ENCODE peak calls at places on chromosomes 6 and 20, in six cellular contexts. E is fibroblast of lung, N is neural progenitor cell, V is pancreas, T is breast epithelium, X is gastrocnemius medialis. H is an unnamed sample. For H3K4me1, the result is how much of the 10 kb centered on the place peaks cover.

GRCh38 chr6:38436726-38437465 is 202.8 kb downstream of the BTBD9 start:
- DNase-seq in E (peak), V (no peak), N (peak), T (no peak), X (no peak), H (no peak)

GRCh38 chr6:87105823-87106222 is 10.9 kb upstream of the CGA start:
- DNase-seq in V (no peak), T (no peak), X (no peak), E (peak), N (no peak), H (no peak)

GRCh38 chr6:79625746-79626145 is 5.4 kb upstream of the SH3BGRL2 start:
- DNase-seq in N (no peak), X (no peak), T (no peak), V (no peak), E (no peak), H (no peak)

GRCh38 chr6:14211596-14211961 is 94.0 kb downstream of the CD83 start:
- DNase-seq in X (peak), E (peak), T (no peak), N (peak), V (peak), H (peak)

GRCh38 chr6:150354754-150355571 is 13.8 kb upstream of the IYD start:
- DNase-seq in X (no peak), T (no peak), E (peak), V (no peak), N (no peak), H (no peak)

GRCh38 chr6:51028271-51028670 is 209.6 kb downstream of the TFAP2B start:
- DNase-seq in X (no peak), V (no peak), E (peak), T (no peak), N (no peak), H (no peak)

GRCh38 chr6:42359021-42359420 is 92.7 kb downstream of the TRERF1 start:
- DNase-seq in X (no peak), T (no peak), E (no peak), N (no peak), V (no peak), H (no peak)

GRCh38 chr20:48808382-48809034 is 19.3 kb downstream of the PREX1 start:
- DNase-seq in V (no peak), X (no peak), N (no peak), E (no peak), T (no peak), H (no peak)

GRCh38 chr20:54208492-54209044 is 681 bp downstream of the PFDN4 start:
- DNase-seq in X (no peak), N (peak), E (peak), T (no peak), V (no peak), H (no peak)

GRCh38 chr6:38933426-38933825 is 115.2 kb upstream of the GLP1R start:
- DNase-seq in T (no peak), E (no peak), X (no peak), V (no peak), N (no peak), H (peak)

GRCh38 chr20:676315-676937 is 824 bp upstream of the SCRT2 start:
- DNase-seq in V (peak), E (no peak), N (peak), X (no peak), T (no peak), H (no peak)

GRCh38 chr20:36854343-36855240 is 21.3 kb upstream of the TLDC2 start:
- DNase-seq in T (no peak), X (no peak), N (no peak), V (no peak), E (no peak), H (peak)

GRCh38 chr6:3001773-3002293 is 2.1 kb downstream of the NQO2 start:
- DNase-seq in N (peak), V (no peak), E (peak), X (peak), T (no peak), H (peak)

GRCh38 chr6:116017546-116018276 is 43.0 kb downstream of the FRK start:
- DNase-seq in N (no peak), T (no peak), X (no peak), V (no peak), E (no peak), H (no peak)

GRCh38 chr6:149723771-149724417 is 6.0 kb upstream of the LATS1 start:
- DNase-seq in V (no peak), E (peak), X (peak), N (peak), T (no peak), H (peak)

GRCh38 chr20:37363221-37364012 is 17.5 kb downstream of the SRC start:
- DNase-seq in E (no peak), V (no peak), X (no peak), T (no peak), N (no peak), H (no peak)

GRCh38 chr20:62906209-62906608 is 20.1 kb downstream of the DIDO1 start:
- DNase-seq in X (peak), E (no peak), V (no peak), T (no peak), N (no peak), H (no peak)

GRCh38 chr6:131979515-131980337 is 28.6 kb upstream of the CCN2 start:
- DNase-seq in X (no peak), V (no peak), T (no peak), N (no peak), E (peak), H (no peak)

GRCh38 chr6:960356-960755 is 267.4 kb upstream of the EXOC2 start:
- DNase-seq in X (no peak), V (no peak), N (peak), T (no peak), E (peak), H (no peak)

GRCh38 chr6:155291291-155291690 is 23.0 kb downstream of the TFB1M start:
- DNase-seq in V (no peak), T (no peak), N (no peak), X (no peak), E (no peak), H (no peak)

GRCh38 chr6:138093632-138094031 is 13.6 kb downstream of the PERP start:
- DNase-seq in V (no peak), N (no peak), T (no peak), X (no peak), E (no peak), H (no peak)

GRCh38 chr6:154605207-154605877 is 94.9 kb upstream of the CNKSR3 start:
- DNase-seq in T (no peak), X (no peak), N (no peak), V (no peak), E (peak), H (no peak)

GRCh38 chr6:1624071-1624847 is 14.5 kb downstream of the FOXC1 start:
- DNase-seq in E (no peak), N (peak), V (no peak), X (no peak), T (no peak), H (no peak)

GRCh38 chr6:158910484-158911075 is 89.4 kb downstream of the RSPH3 start:
- DNase-seq in V (no peak), E (peak), X (no peak), T (no peak), N (peak), H (peak)

GRCh38 chr6:132100388-132100990 is 149.3 kb upstream of the CCN2 start:
- DNase-seq in V (no peak), E (no peak), T (no peak), X (no peak), N (no peak), H (no peak)

GRCh38 chr6:113540491-113540890 is 316.7 kb upstream of the MARCKS start:
- DNase-seq in E (peak), V (no peak), X (no peak), T (no peak), N (no peak), H (no peak)

GRCh38 chr6:31187780-31188194 is 17.3 kb upstream of the POU5F1 start:
- DNase-seq in T (no peak), V (no peak), E (no peak), N (no peak), X (no peak), H (peak)

GRCh38 chr6:31125162-31125561 is 4.9 kb upstream of the CDSN start:
- DNase-seq in T (peak), X (no peak), E (peak), N (no peak), V (peak), H (peak)

GRCh38 chr6:51019785-51020184 is 201.1 kb downstream of the TFAP2B start:
- DNase-seq in T (no peak), N (no peak), X (no peak), V (no peak), E (no peak), H (no peak)

GRCh38 chr6:118786696-118787453 is 107.1 kb upstream of the ASF1A start:
- DNase-seq in V (no peak), T (no peak), E (no peak), N (no peak), X (no peak), H (no peak)

GRCh38 chr6:145863988-145864616 is 49.5 kb upstream of the FBXO30 start:
- DNase-seq in X (no peak), E (no peak), T (no peak), V (no peak), N (no peak), H (no peak)

GRCh38 chr6:53869964-53870363 is 75.2 kb downstream of the LRRC1 start:
- DNase-seq in T (no peak), N (no peak), V (no peak), E (no peak), X (no peak), H (no peak)

DNA sequence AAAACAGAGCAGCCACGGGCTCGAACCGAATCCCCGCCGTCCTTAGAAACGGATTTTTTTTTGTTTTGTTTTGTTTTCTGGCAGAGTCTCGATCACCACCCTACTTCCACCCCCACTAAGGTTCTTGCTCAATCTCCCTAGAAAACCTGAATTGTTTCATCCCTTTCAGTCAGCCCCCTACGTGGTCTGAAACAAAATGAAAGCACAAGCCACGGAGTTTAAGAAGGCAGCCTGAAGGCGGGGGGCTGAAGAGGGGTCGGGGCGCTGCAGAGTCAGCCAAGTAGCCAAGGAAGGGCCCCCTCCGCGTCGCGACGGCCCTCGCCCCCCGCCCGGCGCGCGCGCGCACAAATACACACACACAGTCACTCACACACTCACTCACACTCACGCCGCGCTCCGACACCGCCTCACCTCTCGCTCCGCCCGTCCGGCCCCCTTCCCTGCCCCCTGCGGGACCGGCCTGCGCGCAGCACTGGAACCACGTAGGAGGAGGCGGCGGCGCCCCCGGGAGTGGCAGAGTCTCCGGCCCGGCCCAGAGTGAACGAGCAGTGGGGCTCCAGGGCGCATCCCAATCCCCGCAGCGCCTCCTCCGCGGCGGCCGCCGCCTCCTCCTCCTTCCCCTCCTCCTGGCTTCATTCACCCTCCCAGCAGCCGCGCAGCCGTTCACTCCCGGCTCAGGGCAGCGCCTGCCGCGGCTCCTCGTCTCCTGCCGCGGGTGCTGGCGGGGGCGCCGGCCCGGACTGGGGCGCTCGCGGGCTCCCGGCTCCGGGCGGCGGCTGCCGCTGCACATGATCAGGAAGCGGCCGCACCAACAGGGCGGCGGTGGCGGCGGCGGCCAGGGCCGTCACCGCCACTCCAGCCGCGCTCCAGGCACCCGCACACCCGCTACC is 1.4 kb downstream of the ATXN1 start:
- DNase-seq in E (peak), V (peak), N (peak), T (peak), X (peak), H (peak)
- H3K4me1 ChIP-seq in E (under half), V (under half), N (under half), T (under half), X (under half), H (under half)

GRCh38 chr6:166173292-166173951 is 5.8 kb upstream of the TBXT start:
- DNase-seq in T (no peak), N (peak), X (no peak), E (no peak), V (no peak), H (peak)
- H3K4me3 ChIP-seq in T (no peak), N (no peak), X (no peak), E (no peak), V (no peak), H (no peak)

GRCh38 chr6:28721372-28721771 is 195.7 kb downstream of the GPX5 start:
- DNase-seq in N (no peak), T (no peak), E (no peak), V (no peak), X (no peak), H (no peak)

GRCh38 chr6:28725274-28725809 is 198.4 kb downstream of the TRIM27 start:
- DNase-seq in N (no peak), T (no peak), E (no peak), X (no peak), V (no peak), H (no peak)

GRCh38 chr6:28724395-28724794 is 198.7 kb downstream of the GPX5 start:
- DNase-seq in E (no peak), V (no peak), X (no peak), T (no peak), N (no peak), H (no peak)

GRCh38 chr6:28720357-28721231 is 194.9 kb downstream of the GPX5 start:
- DNase-seq in E (no peak), N (no peak), T (no peak), X (no peak), V (no peak), H (no peak)

GRCh38 chr6:28719275-28719940 is 193.7 kb downstream of the GPX5 start:
- DNase-seq in T (no peak), E (peak), V (no peak), N (no peak), X (no peak), H (no peak)
- H3K27ac ChIP-seq in T (no peak), E (no peak), V (no peak), N (no peak), X (no peak), H (no peak)

GRCh38 chr20:45041464-45042337 is 59.2 kb downstream of the KCNS1 start:
- DNase-seq in V (no peak), X (no peak), T (no peak), E (peak), N (no peak), H (peak)
- H3K4me1 ChIP-seq in V (under half), X (under half), T (under half), E (under half), N (under half), H (under half)

H was measured in small intestine.